ENCODE peak calls at places on chromosome X, in five cellular contexts. F is NB4, P is nephron progenitor cell, U is PC-3, K is astrocyte of the spinal cord. N is an unnamed sample.

GRCh38 chrX:390459-390858 is 3.8 kb upstream of the PPP2R3B start:
- DNase-seq in F (no peak), P (no peak), U (no peak), K (no peak), N (no peak)

GRCh38 chrX:114959729-114960128 is 57.7 kb downstream of the IL13RA2 start:
- DNase-seq in F (peak), P (no peak), U (peak), K (peak), N (no peak)

GRCh38 chrX:77275392-77275791 is 171.8 kb upstream of the FGF16 start:
- DNase-seq in F (no peak), P (no peak), U (no peak), K (no peak), N (no peak)

GRCh38 chrX:83339724-83340123 is 168.4 kb upstream of the POU3F4 start:
- DNase-seq in F (no peak), P (no peak), U (no peak), K (no peak), N (no peak)

GRCh38 chrX:72394518-72395163 is 88.9 kb upstream of the CITED1 start:
- DNase-seq in F (peak), P (peak), U (peak), K (peak), N (no peak)

GRCh38 chrX:38578152-38578551 is 16.8 kb downstream of the TSPAN7 start:
- DNase-seq in F (no peak), P (no peak), U (no peak), K (no peak), N (no peak)

GRCh38 chrX:38438321-38438720 is 85.9 kb downstream of the OTC start:
- DNase-seq in F (peak), P (no peak), U (no peak), K (no peak), N (no peak)

GRCh38 chrX:140983730-140984129 is 18.7 kb upstream of the SPANXB1 start:
- DNase-seq in F (no peak), P (no peak), U (peak), K (no peak), N (no peak)

GRCh38 chrX:149145845-149146285 is 359.2 kb downstream of the IDS start:
- DNase-seq in F (peak), P (no peak), U (no peak), K (peak), N (no peak)

GRCh38 chrX:106774981-106775380 is 27.5 kb upstream of the TBC1D8B start:
- DNase-seq in F (no peak), P (no peak), U (no peak), K (no peak), N (no peak)

GRCh38 chrX:79592259-79592658 is 225.1 kb upstream of the ITM2A start:
- DNase-seq in F (no peak), P (no peak), U (peak), K (no peak), N (no peak)

GRCh38 chrX:2608638-2609430 is 82.3 kb upstream of the CD99 start:
- DNase-seq in F (peak), P (peak), U (peak), K (peak), N (peak)

GRCh38 chrX:45806410-45807121 is 605.9 kb upstream of the DIPK2B start:
- DNase-seq in F (peak), P (no peak), U (no peak), K (peak), N (no peak)

GRCh38 chrX:1453951-1454785 is 1.5 kb upstream of the ASMTL start:
- DNase-seq in F (peak), P (peak), U (peak), K (peak), N (peak)

GRCh38 chrX:3636803-3637202 is 76.6 kb downstream of the PRKX start:
- DNase-seq in F (no peak), P (no peak), U (no peak), K (no peak), N (no peak)

GRCh38 chrX:14864626-14865025 is 8.2 kb downstream of the FANCB start:
- DNase-seq in F (no peak), P (no peak), U (peak), K (peak), N (no peak)

GRCh38 chrX:130994671-130995070 is 63.5 kb upstream of the ARHGAP36 start:
- DNase-seq in F (peak), P (peak), U (peak), K (peak), N (peak)

GRCh38 chrX:132219343-132219768 is at the start of gene RAP2C:
- DNase-seq in F (peak), P (peak), U (peak), K (peak), N (peak)

GRCh38 chrX:109600114-109600710 is 24.8 kb downstream of the KCNE5 start:
- DNase-seq in F (peak), P (peak), U (no peak), K (peak), N (no peak)

GRCh38 chrX:42739258-42739657 is 38.7 kb downstream of the PPP1R2C start:
- DNase-seq in F (peak), P (no peak), U (no peak), K (no peak), N (no peak)

GRCh38 chrX:28099166-28099565 is 117.9 kb upstream of the DCAF8L1 start:
- DNase-seq in F (no peak), P (no peak), U (no peak), K (no peak), N (no peak)

GRCh38 chrX:140092121-140092520 is 126.8 kb upstream of the CXorf66 start:
- DNase-seq in F (no peak), P (no peak), U (no peak), K (no peak), N (no peak)

DNA sequence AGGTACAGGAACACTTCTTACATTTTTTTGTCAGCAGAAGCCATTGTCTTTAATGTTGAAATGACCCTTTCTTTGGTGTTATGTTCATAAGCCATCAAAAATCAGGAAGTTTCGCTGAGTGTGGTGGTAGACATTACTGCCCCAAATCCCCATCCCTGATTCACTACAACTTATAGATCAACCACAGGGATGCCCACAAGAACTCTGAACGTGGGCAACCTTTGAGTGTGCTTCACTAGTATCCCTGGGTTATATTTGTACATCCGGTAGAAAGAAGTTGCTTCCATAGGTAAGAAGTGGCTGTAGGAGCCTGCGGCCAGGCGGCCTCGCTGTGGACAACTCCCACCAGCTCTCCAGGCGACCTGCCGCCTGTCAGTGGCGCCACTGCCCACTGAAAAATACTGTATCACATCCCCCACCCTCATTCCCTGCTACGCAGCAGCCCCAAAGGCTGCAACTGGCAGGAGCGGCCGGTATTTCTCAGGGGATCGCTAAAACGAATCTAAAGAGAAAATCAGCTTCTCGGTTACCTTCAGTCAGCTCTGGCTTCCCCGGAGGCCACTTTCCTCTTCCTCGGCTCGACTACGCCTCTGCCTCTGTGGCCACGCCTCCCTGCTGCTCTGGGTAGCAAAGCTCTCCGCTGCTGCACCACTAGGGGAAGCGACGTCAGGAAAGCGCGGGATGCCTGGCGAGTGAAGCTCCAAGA is 13.9 kb upstream of the ETDC start:
- DNase-seq in F (no peak), P (peak), U (no peak), K (peak), N (peak)
- TF ChIP-seq CTCF in F (no peak), P (peak), U (no peak), K (peak), N (no peak)

GRCh38 chrX:48465336-48465933 is 4.6 kb downstream of the SLC38A5 start:
- DNase-seq in F (no peak), P (no peak), U (peak), K (peak), N (no peak)

GRCh38 chrX:48467331-48467761 is 2.7 kb downstream of the SLC38A5 start:
- DNase-seq in F (no peak), P (no peak), U (no peak), K (no peak), N (no peak)

GRCh38 chrX:48468693-48469691 is 1.1 kb downstream of the SLC38A5 start:
- DNase-seq in F (peak), P (no peak), U (no peak), K (no peak), N (no peak)

GRCh38 chrX:48468247-48468671 is 1.8 kb downstream of the SLC38A5 start:
- DNase-seq in F (peak), P (peak), U (no peak), K (no peak), N (no peak)

GRCh38 chrX:48466696-48467095 is 3.4 kb downstream of the SLC38A5 start:
- DNase-seq in F (peak), P (peak), U (no peak), K (no peak), N (no peak)
- TF ChIP-seq CTCF in F (peak), P (no peak), U (peak), K (peak), N (peak)

DNA sequence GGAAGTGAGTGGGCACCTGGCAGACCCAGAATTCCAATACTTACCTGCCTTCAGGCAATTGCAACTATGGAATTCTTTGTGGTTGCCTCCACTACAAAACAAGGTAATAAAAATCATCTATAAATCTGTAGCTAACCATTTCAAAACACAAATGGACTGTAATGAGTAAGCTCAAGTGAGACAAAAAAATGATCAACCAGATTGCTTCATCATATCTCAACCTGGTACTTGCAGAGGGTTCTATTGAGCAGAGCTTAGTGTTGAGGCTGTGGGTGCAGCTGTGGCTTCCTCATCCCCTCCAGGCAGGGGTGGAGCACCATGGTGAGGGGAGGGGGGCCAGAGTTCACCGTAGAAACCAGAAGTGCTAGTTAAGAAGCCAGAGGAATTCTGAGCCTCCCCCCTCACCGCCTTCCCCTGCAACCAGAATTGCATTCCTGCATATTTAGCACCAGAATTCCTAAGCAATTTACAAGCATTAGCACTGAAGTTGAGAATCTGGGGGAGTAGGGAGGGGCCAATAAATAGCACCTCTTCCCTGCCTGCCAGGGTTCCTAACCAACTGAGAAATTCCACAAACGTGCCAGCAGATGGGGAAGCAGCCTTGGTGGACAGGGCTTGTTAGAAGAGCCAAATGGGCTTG is 11.5 kb downstream of the CTAG1A start:
- DNase-seq in F (peak), P (peak), U (peak), K (peak), N (no peak)
- TF ChIP-seq CTCF in F (no peak), P (no peak), U (peak), K (no peak), N (no peak)

DNA sequence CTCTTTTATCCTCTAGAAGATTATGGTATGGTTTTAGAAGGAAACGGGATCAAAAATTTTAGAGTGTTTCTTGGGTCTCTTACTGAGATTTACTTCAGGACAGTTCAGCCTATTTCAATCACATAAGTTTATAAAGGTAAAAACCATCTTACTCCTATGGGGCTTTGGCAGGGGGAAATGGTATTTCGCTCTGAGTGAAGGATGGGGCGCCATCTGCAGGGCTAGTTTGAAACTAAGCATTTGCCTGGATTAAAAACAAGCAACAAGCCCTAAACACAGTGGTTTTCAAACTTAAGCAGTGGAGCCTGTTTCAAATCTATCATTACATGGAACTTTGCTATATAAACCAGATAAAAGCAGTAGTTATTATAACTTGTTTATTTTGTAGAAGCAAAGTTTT is 361.5 kb upstream of the FMR1 start:
- DNase-seq in F (peak), P (peak), U (peak), K (no peak), N (peak)
- TF ChIP-seq CTCF in F (peak), P (peak), U (peak), K (no peak), N (peak)

GRCh38 chrX:150212672-150213480 is 150.2 kb upstream of the MAMLD1 start:
- DNase-seq in F (no peak), P (no peak), U (no peak), K (peak), N (peak)
- TF ChIP-seq CTCF in F (no peak), P (no peak), U (no peak), K (no peak), N (no peak)

GRCh38 chrX:20001615-20002014 is 10.8 kb upstream of the BCLAF3 start:
- DNase-seq in F (no peak), P (peak), U (no peak), K (no peak), N (no peak)
- TF ChIP-seq CTCF in F (no peak), P (no peak), U (no peak), K (no peak), N (no peak)

GRCh38 chrX:22147214-22147613 is 115.1 kb downstream of the PHEX start:
- DNase-seq in F (no peak), P (no peak), U (no peak), K (no peak), N (no peak)

GRCh38 chrX:22150371-22150770 is 118.2 kb downstream of the PHEX start:
- DNase-seq in F (no peak), P (no peak), U (no peak), K (no peak), N (no peak)

GRCh38 chrX:22147942-22148341 is 115.8 kb downstream of the PHEX start:
- DNase-seq in F (no peak), P (no peak), U (no peak), K (no peak), N (no peak)

DNA sequence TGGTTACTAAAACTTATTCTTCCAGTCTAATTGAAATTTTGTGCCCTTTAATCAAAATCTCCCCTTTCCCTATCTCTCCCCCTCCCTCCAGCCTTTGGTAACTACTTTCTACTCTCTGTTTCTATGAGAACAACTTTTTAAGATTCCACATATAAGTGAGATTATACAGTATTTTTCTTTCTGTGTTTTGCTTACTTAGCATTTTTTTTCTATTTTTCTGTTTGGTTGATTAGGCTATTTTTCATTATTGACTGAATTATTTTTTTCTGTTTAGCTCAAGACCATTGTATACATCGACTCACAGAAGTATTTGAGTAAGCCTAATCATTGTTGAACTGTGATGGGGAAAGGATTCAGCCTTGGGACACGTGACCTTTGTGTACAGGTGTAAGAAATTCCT is 116.4 kb downstream of the PHEX start:
- DNase-seq in F (no peak), P (no peak), U (no peak), K (no peak), N (no peak)
- TF ChIP-seq CTCF in F (no peak), P (no peak), U (no peak), K (no peak), N (no peak)